ENCODE peak calls at places on chromosomes 11 and 22, in nine cellular contexts. S is right lobe of liver, J is left lung, T is left ventricle myocardium inferior, U is thoracic aorta, R is neural progenitor cell, I is fibroblast of lung, D is MM.1S, W is endodermal cell. N is an unnamed sample. For H3K4me1, the result is how much of the 10 kb centered on the place peaks cover.

GRCh38 chr11:73320786-73321325 is 12.8 kb downstream of the ARHGEF17 start:
- DNase-seq in S (no peak), J (no peak), T (no peak), U (no peak), R (no peak), I (peak), D (no peak), W (no peak), N (no peak)

GRCh38 chr11:95296621-95297025 is 65.6 kb upstream of the SESN3 start:
- DNase-seq in S (no peak), J (no peak), T (no peak), U (no peak), R (no peak), I (peak), D (no peak), W (no peak), N (no peak)

GRCh38 chr11:14645985-14646900 is 2.6 kb downstream of the PDE3B start:
- DNase-seq in S (no peak), J (no peak), T (no peak), U (no peak), R (no peak), I (no peak), D (peak), W (no peak), N (no peak)

GRCh38 chr11:130476200-130476921 is 27.9 kb downstream of the ADAMTS15 start:
- DNase-seq in S (no peak), J (no peak), T (peak), U (no peak), R (no peak), I (peak), D (no peak), W (no peak), N (peak)

GRCh38 chr22:37273126-37273845 is 9.0 kb upstream of the CYTH4 start:
- DNase-seq in S (peak), J (no peak), T (no peak), U (no peak), R (no peak), I (peak), D (no peak), W (no peak), N (no peak)

GRCh38 chr22:24807284-24807950 is 1.4 kb downstream of the SGSM1 start:
- DNase-seq in S (no peak), J (no peak), T (peak), U (peak), R (peak), I (peak), D (no peak), W (peak), N (peak)

GRCh38 chr22:38081941-38082828 is 1.8 kb downstream of the SLC16A8 start:
- DNase-seq in S (peak), J (no peak), T (no peak), U (no peak), R (no peak), I (no peak), D (no peak), W (peak), N (no peak)

GRCh38 chr22:35870517-35871275 is 153.0 kb downstream of the APOL5 start:
- DNase-seq in S (no peak), J (no peak), T (no peak), U (no peak), R (no peak), I (no peak), D (peak), W (no peak), N (no peak)

GRCh38 chr11:1568451-1568911 is 3.6 kb downstream of the DUSP8 start:
- DNase-seq in S (no peak), J (peak), T (no peak), U (no peak), R (peak), I (no peak), D (no peak), W (peak), N (no peak)

GRCh38 chr11:68009391-68010000 is 631 bp upstream of the ALDH3B1 start:
- DNase-seq in S (no peak), J (peak), T (no peak), U (no peak), R (no peak), I (peak), D (peak), W (no peak), N (no peak)

GRCh38 chr11:111046291-111046690 is 199.2 kb upstream of the POU2AF2 start:
- DNase-seq in S (no peak), J (no peak), T (no peak), U (no peak), R (no peak), I (peak), D (no peak), W (no peak), N (no peak)

GRCh38 chr22:24134090-24134846 is 47.0 kb upstream of the SUSD2 start:
- DNase-seq in S (no peak), J (peak), T (peak), U (no peak), R (peak), I (peak), D (no peak), W (peak), N (no peak)

GRCh38 chr11:104623518-104623917 is 274.7 kb downstream of the CASP12 start:
- DNase-seq in S (no peak), J (no peak), T (no peak), U (no peak), R (no peak), I (peak), D (no peak), W (no peak), N (no peak)

GRCh38 chr22:40498454-40499186 is 128.2 kb downstream of the SGSM3 start:
- DNase-seq in S (no peak), J (no peak), T (no peak), U (no peak), R (no peak), I (peak), D (no peak), W (peak), N (no peak)

GRCh38 chr11:27388869-27389268 is 25.9 kb upstream of the CCDC34 start:
- DNase-seq in S (no peak), J (no peak), T (no peak), U (no peak), R (no peak), I (peak), D (no peak), W (no peak), N (no peak)

GRCh38 chr11:120400564-120401364 is 64.6 kb downstream of the ARHGEF12 start:
- DNase-seq in S (no peak), J (no peak), T (no peak), U (no peak), R (no peak), I (peak), D (no peak), W (no peak), N (peak)

GRCh38 chr11:120403966-120404365 is 67.8 kb downstream of the ARHGEF12 start:
- DNase-seq in S (no peak), J (no peak), T (no peak), U (no peak), R (no peak), I (no peak), D (no peak), W (no peak), N (no peak)

GRCh38 chr11:120401506-120401905 is 65.3 kb downstream of the ARHGEF12 start:
- DNase-seq in S (no peak), J (no peak), T (no peak), U (no peak), R (no peak), I (peak), D (no peak), W (no peak), N (no peak)

GRCh38 chr11:120409655-120410054 is 73.4 kb downstream of the ARHGEF12 start:
- DNase-seq in S (no peak), J (no peak), T (no peak), U (no peak), R (no peak), I (no peak), D (no peak), W (no peak), N (no peak)

GRCh38 chr11:120404495-120404894 is 68.3 kb downstream of the ARHGEF12 start:
- DNase-seq in S (no peak), J (no peak), T (no peak), U (no peak), R (peak), I (no peak), D (no peak), W (no peak), N (peak)
- H3K4me1 ChIP-seq in S (under half), J (under half), T (half or more), U (under half), R (under half), I (under half), D (under half), W (under half), N (half or more)

GRCh38 chr11:114326151-114326550 is 30.0 kb downstream of the NNMT start:
- DNase-seq in S (no peak), J (no peak), T (no peak), U (no peak), R (no peak), I (no peak), D (peak), W (no peak), N (no peak)
- H3K27ac ChIP-seq in S (no peak), J (no peak), T (no peak), U (no peak), R (no peak), I (no peak), D (peak), W (no peak), N (no peak)

GRCh38 chr22:39300198-39300830 is 19.1 kb downstream of the RPL3 start:
- DNase-seq in S (no peak), J (peak), T (peak), U (no peak), R (no peak), I (no peak), D (no peak), W (peak), N (peak)

GRCh38 chr22:39301108-39301507 is 18.3 kb downstream of the RPL3 start:
- DNase-seq in S (no peak), J (no peak), T (no peak), U (no peak), R (no peak), I (no peak), D (no peak), W (no peak), N (no peak)

GRCh38 chr22:39301926-39302325 is 17.5 kb downstream of the RPL3 start:
- DNase-seq in S (no peak), J (no peak), T (no peak), U (no peak), R (no peak), I (no peak), D (no peak), W (peak), N (no peak)

GRCh38 chr22:39298194-39298987 is 21.0 kb downstream of the RPL3 start:
- DNase-seq in S (no peak), J (no peak), T (no peak), U (no peak), R (no peak), I (no peak), D (no peak), W (peak), N (peak)

DNA sequence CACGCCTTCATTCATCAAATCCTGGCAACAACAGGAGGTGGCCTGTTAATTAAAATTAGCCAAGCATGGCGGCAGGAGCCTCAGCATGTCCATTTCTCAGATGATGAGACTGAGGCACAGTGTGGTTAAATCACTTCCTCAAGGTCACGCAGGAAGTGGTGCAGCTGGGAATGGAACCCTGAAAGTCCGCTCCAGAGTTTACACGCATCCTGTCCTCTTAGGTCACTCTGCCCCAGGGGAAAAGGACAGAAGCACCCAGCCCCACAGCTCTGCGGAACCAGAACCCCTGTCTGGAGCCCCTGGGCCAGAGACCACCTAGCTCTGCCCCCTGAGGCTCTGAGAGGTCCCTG is 19.6 kb downstream of the RPL3 start:
- DNase-seq in S (no peak), J (no peak), T (peak), U (no peak), R (no peak), I (no peak), D (no peak), W (peak), N (peak)
- H3K4me3 ChIP-seq in S (no peak), J (no peak), T (peak), U (peak), R (no peak), I (no peak), D (no peak), W (no peak), N (peak)

GRCh38 chr22:44126807-44127206 is 53.9 kb upstream of the PARVG start:
- DNase-seq in S (no peak), J (no peak), T (no peak), U (no peak), R (no peak), I (no peak), D (no peak), W (no peak), N (no peak)

GRCh38 chr22:44129614-44129976 is 51.1 kb upstream of the PARVG start:
- DNase-seq in S (no peak), J (no peak), T (no peak), U (no peak), R (no peak), I (peak), D (no peak), W (no peak), N (no peak)

GRCh38 chr22:44128961-44129613 is 51.6 kb upstream of the PARVG start:
- DNase-seq in S (no peak), J (no peak), T (no peak), U (no peak), R (no peak), I (no peak), D (no peak), W (no peak), N (no peak)

GRCh38 chr22:44127353-44127752 is 53.4 kb upstream of the PARVG start:
- DNase-seq in S (no peak), J (no peak), T (no peak), U (no peak), R (no peak), I (peak), D (no peak), W (no peak), N (peak)

DNA sequence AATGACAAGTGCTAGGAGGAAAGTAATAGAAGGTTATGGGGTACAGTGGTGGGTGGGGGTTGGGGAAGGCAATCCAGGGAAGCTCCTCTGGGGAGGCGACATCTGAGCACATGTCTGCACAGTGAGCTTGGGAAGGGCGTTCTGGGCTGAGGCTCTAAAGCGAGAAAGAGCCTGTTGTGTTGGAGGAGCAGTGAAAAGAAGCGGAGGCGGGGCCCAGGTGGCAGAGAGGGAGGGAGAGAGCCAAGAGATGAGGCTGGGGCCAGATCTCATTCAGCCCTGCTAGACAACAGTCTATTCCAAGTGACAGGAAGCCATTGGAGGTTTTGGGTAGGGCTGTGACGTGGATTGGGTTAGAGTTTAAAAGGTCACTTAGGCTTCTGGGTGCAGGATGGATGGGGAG is 55.3 kb upstream of the PARVG start:
- DNase-seq in S (no peak), J (no peak), T (no peak), U (no peak), R (no peak), I (no peak), D (no peak), W (no peak), N (no peak)
- H3K4me1 ChIP-seq in S (under half), J (under half), T (under half), U (under half), R (under half), I (under half), D (under half), W (under half), N (under half)

N was measured in heart right ventricle.